ENCODE peak calls at places on chromosome 7, in six cellular contexts. A, V, C, X, Y and T are unnamed samples.

GRCh38 chr7:21256310-21256877 is 171.5 kb upstream of the SP4 start:
- DNase-seq in V (peak), C (no peak), X (peak), Y (peak), A (no peak), T (peak)

GRCh38 chr7:151550601-151551286 is 31.0 kb upstream of the RHEB start:
- DNase-seq in X (peak), A (no peak), Y (peak), C (no peak), V (no peak), T (no peak)

GRCh38 chr7:35039343-35039742 is 2.1 kb upstream of the DPY19L1 start:
- DNase-seq in C (no peak), X (no peak), V (no peak), Y (no peak), A (no peak), T (no peak)

GRCh38 chr7:26990268-26990667 is 105.5 kb downstream of the HOXA1 start:
- DNase-seq in X (peak), C (no peak), Y (no peak), V (no peak), A (no peak), T (no peak)

GRCh38 chr7:140417456-140418155 is 13.7 kb downstream of the RAB19 start:
- DNase-seq in A (no peak), X (no peak), V (no peak), C (no peak), Y (no peak), T (no peak)

GRCh38 chr7:79217468-79217867 is 236.0 kb downstream of the MAGI2 start:
- DNase-seq in Y (no peak), A (no peak), X (no peak), C (no peak), V (no peak), T (no peak)

GRCh38 chr7:2478387-2478760 is 2.2 kb upstream of the GRIFIN start:
- DNase-seq in C (peak), X (no peak), V (peak), Y (no peak), A (no peak), T (peak)

GRCh38 chr7:30743371-30744074 is 8.4 kb upstream of the INMT start:
- DNase-seq in V (no peak), Y (no peak), A (no peak), C (peak), X (peak), T (no peak)

GRCh38 chr7:136947347-136947746 is 78.9 kb downstream of the CHRM2 start:
- DNase-seq in X (peak), A (no peak), Y (no peak), C (no peak), V (no peak), T (no peak)

GRCh38 chr7:1965579-1966294 is 267.0 kb downstream of the MAD1L1 start:
- DNase-seq in Y (no peak), X (no peak), A (no peak), C (peak), V (no peak), T (peak)

GRCh38 chr7:29231671-29232267 is 37.2 kb downstream of the CHN2 start:
- DNase-seq in A (no peak), V (no peak), C (no peak), Y (no peak), X (no peak), T (no peak)

GRCh38 chr7:129188892-129189660 is 643 bp downstream of the SMO start:
- DNase-seq in A (no peak), C (no peak), X (peak), V (no peak), Y (no peak), T (no peak)

GRCh38 chr7:90761584-90761983 is 165.5 kb downstream of the CDK14 start:
- DNase-seq in C (no peak), Y (no peak), A (no peak), V (no peak), X (no peak), T (no peak)

GRCh38 chr7:101747758-101748345 is 69.6 kb upstream of the CUX1 start:
- DNase-seq in V (no peak), A (no peak), X (no peak), C (no peak), Y (no peak), T (no peak)

GRCh38 chr7:131557521-131558385 is 1.3 kb upstream of the PODXL start:
- DNase-seq in C (peak), X (no peak), A (no peak), Y (no peak), V (no peak), T (no peak)

GRCh38 chr7:150946826-150947750 is 31.0 kb downstream of the KCNH2 start:
- DNase-seq in A (no peak), Y (no peak), X (no peak), V (no peak), C (no peak), T (peak)

GRCh38 chr7:32559480-32559879 is 64.2 kb downstream of the AVL9 start:
- DNase-seq in C (no peak), V (no peak), A (no peak), Y (no peak), X (no peak), T (no peak)

GRCh38 chr7:82444220-82445049 is 858 bp upstream of the CACNA2D1 start:
- DNase-seq in A (no peak), X (peak), Y (no peak), C (no peak), V (no peak), T (peak)

GRCh38 chr7:23184709-23185354 is 3.0 kb downstream of the NUP42 start:
- DNase-seq in Y (peak), A (no peak), C (no peak), V (peak), X (peak), T (peak)

GRCh38 chr7:140723574-140723973 is 27.1 kb downstream of the NDUFB2 start:
- DNase-seq in Y (no peak), A (no peak), C (no peak), X (no peak), V (no peak), T (no peak)

GRCh38 chr7:23468721-23469149 is 1.6 kb downstream of the IGF2BP3 start:
- DNase-seq in A (no peak), C (no peak), V (no peak), X (no peak), Y (no peak), T (no peak)

GRCh38 chr7:2785071-2785500 is 59.0 kb downstream of the GNA12 start:
- DNase-seq in X (peak), Y (no peak), A (no peak), V (no peak), C (no peak), T (no peak)

GRCh38 chr7:4045450-4045849 is 636.6 kb upstream of the FOXK1 start:
- DNase-seq in V (no peak), A (no peak), C (no peak), Y (no peak), X (no peak), T (no peak)

GRCh38 chr7:116195451-116195850 is 14.9 kb upstream of the TES start:
- DNase-seq in A (no peak), X (peak), C (no peak), Y (no peak), V (no peak), T (no peak)

GRCh38 chr7:47538846-47539311 is 43.0 kb downstream of the TNS3 start:
- DNase-seq in Y (no peak), C (peak), V (no peak), X (no peak), A (no peak), T (no peak)

GRCh38 chr7:40506158-40506557 is 371.4 kb downstream of the SUGCT start:
- DNase-seq in C (no peak), V (no peak), Y (no peak), A (no peak), X (peak), T (no peak)

GRCh38 chr7:151899513-151900360 is 22.8 kb upstream of the PRKAG2 start:
- DNase-seq in V (no peak), A (no peak), C (no peak), Y (no peak), X (no peak), T (no peak)

GRCh38 chr7:139619367-139619657 is 95.8 kb downstream of the CLEC2L start:
- DNase-seq in C (no peak), X (peak), Y (no peak), A (no peak), V (peak), T (no peak)

GRCh38 chr7:145082366-145083240 is 246.8 kb upstream of the TPK1 start:
- DNase-seq in Y (peak), V (no peak), X (no peak), A (no peak), C (no peak), T (no peak)

GRCh38 chr7:63093481-63093880 is 905.2 kb upstream of the ZNF722 start:
- DNase-seq in C (no peak), V (no peak), X (no peak), A (no peak), Y (no peak), T (no peak)

GRCh38 chr7:158252837-158253669 is 334.6 kb downstream of the PTPRN2 start:
- DNase-seq in C (no peak), Y (no peak), X (no peak), V (no peak), A (no peak), T (no peak)

GRCh38 chr7:106659963-106660861 is 746 bp downstream of the CCDC71L start:
- DNase-seq in A (peak), V (peak), X (peak), Y (peak), C (peak), T (peak)

GRCh38 chr7:39526676-39527075 is 39.5 kb upstream of the YAE1 start:
- DNase-seq in C (no peak), V (no peak), A (no peak), Y (no peak), X (no peak), T (no peak)

GRCh38 chr7:140810830-140811556 is 113.7 kb downstream of the BRAF start:
- DNase-seq in X (peak), Y (peak), C (no peak), V (peak), A (peak), T (peak)

GRCh38 chr7:101108330-101108857 is 18.5 kb upstream of the SERPINE1 start:
- DNase-seq in V (no peak), C (peak), Y (no peak), X (peak), A (no peak), T (no peak)